ENCODE peak calls at places on chromosomes 11 and 22, in four cellular contexts. W is Panc1, T is GM23338, L is HCT116. Z is an unnamed sample.

GRCh38 chr22:44743804-44744211 is 8.6 kb upstream of the ARHGAP8 start:
- DNase-seq in W (no peak), T (no peak), L (no peak), Z (no peak)

GRCh38 chr11:33529461-33529860 is 171.2 kb downstream of the C11orf91 start:
- DNase-seq in W (no peak), T (no peak), L (no peak), Z (no peak)

GRCh38 chr11:36657610-36658225 is 59.7 kb upstream of the RAG2 start:
- DNase-seq in W (no peak), T (no peak), L (no peak), Z (no peak)

GRCh38 chr11:60116996-60117790 is 28.7 kb downstream of the MS4A2 start:
- DNase-seq in W (no peak), T (no peak), L (no peak), Z (no peak)

GRCh38 chr11:22078063-22078462 is 114.8 kb upstream of the ANO5 start:
- DNase-seq in W (no peak), T (no peak), L (no peak), Z (no peak)

GRCh38 chr11:17221968-17222367 is 14.2 kb upstream of the PIK3C2A start:
- DNase-seq in W (no peak), T (no peak), L (no peak), Z (no peak)

GRCh38 chr11:93740031-93740801 is 1.1 kb downstream of the TAF1D start:
- DNase-seq in W (no peak), T (peak), L (no peak), Z (peak)

GRCh38 chr11:117795726-117796455 is 1.1 kb downstream of the DSCAML1 start:
- DNase-seq in W (no peak), T (peak), L (no peak), Z (no peak)

GRCh38 chr11:34599406-34599901 is 21.4 kb upstream of the EHF start:
- DNase-seq in W (no peak), T (no peak), L (peak), Z (no peak)

GRCh38 chr11:8059571-8060011 is 21.4 kb upstream of the TUB start:
- DNase-seq in W (no peak), T (no peak), L (no peak), Z (no peak)

GRCh38 chr11:117597083-117597482 is 199.9 kb downstream of the DSCAML1 start:
- DNase-seq in W (no peak), T (peak), L (peak), Z (peak)

GRCh38 chr11:119942021-119942420 is 195.9 kb downstream of the TRIM29 start:
- DNase-seq in W (no peak), T (peak), L (no peak), Z (no peak)

GRCh38 chr11:74055938-74056337 is 47.1 kb upstream of the UCP3 start:
- DNase-seq in W (peak), T (no peak), L (peak), Z (no peak)

GRCh38 chr11:74538680-74539079 is 45.2 kb upstream of the LIPT2 start:
- DNase-seq in W (no peak), T (no peak), L (no peak), Z (no peak)

GRCh38 chr11:44014968-44015623 is 32.7 kb upstream of the ACCSL start:
- DNase-seq in W (no peak), T (no peak), L (no peak), Z (no peak)

GRCh38 chr11:14974723-14975587 is 2.8 kb upstream of the CALCA start:
- DNase-seq in W (peak), T (peak), L (peak), Z (peak)

GRCh38 chr11:114377612-114378267 is 22.6 kb downstream of the C11orf71 start:
- DNase-seq in W (no peak), T (peak), L (no peak), Z (no peak)

GRCh38 chr22:38699784-38700183 is 959 bp downstream of the JOSD1 start:
- DNase-seq in W (no peak), T (no peak), L (no peak), Z (no peak)

GRCh38 chr22:30947821-30948454 is 20.6 kb downstream of the MORC2 start:
- DNase-seq in W (no peak), T (peak), L (peak), Z (no peak)

GRCh38 chr11:46659908-46660307 is 40.5 kb downstream of the ARHGAP1 start:
- DNase-seq in W (no peak), T (no peak), L (no peak), Z (peak)

GRCh38 chr22:48346911-48347310 is 1480.8 kb downstream of the BRD1 start:
- DNase-seq in W (no peak), T (no peak), L (no peak), Z (no peak)

GRCh38 chr11:95924414-95924760 is 480 bp upstream of the MTMR2 start:
- DNase-seq in W (no peak), T (peak), L (no peak), Z (no peak)

GRCh38 chr11:128867277-128867676 is at the start of gene KCNJ1:
- DNase-seq in W (no peak), T (no peak), L (no peak), Z (no peak)

GRCh38 chr11:122207505-122207904 is 91.5 kb upstream of the BLID start:
- DNase-seq in W (no peak), T (no peak), L (no peak), Z (no peak)

GRCh38 chr11:36034572-36035331 is 90.9 kb downstream of the LDLRAD3 start:
- DNase-seq in W (no peak), T (no peak), L (no peak), Z (no peak)

GRCh38 chr22:38032681-38033521 is 24.3 kb upstream of the PICK1 start:
- DNase-seq in W (no peak), T (no peak), L (no peak), Z (peak)

GRCh38 chr11:22225190-22225589 is 32.3 kb downstream of the ANO5 start:
- DNase-seq in W (no peak), T (no peak), L (no peak), Z (no peak)

GRCh38 chr22:22752556-22753477 is 108.4 kb downstream of the GGTLC2 start:
- DNase-seq in W (no peak), T (no peak), L (no peak), Z (peak)

GRCh38 chr11:126134461-126135155 is 71.9 kb upstream of the CDON start:
- DNase-seq in W (no peak), T (no peak), L (no peak), Z (no peak)

GRCh38 chr11:73401924-73402833 is 26.0 kb downstream of the RELT start:
- DNase-seq in W (no peak), T (no peak), L (no peak), Z (no peak)

GRCh38 chr11:72848846-72849466 is 34.7 kb downstream of the ATG16L2 start:
- DNase-seq in W (peak), T (peak), L (no peak), Z (peak)

GRCh38 chr22:20646906-20647305 is 127.0 kb upstream of the SERPIND1 start:
- DNase-seq in W (no peak), T (no peak), L (no peak), Z (no peak)

GRCh38 chr22:47135338-47135737 is 372.9 kb downstream of the TBC1D22A start:
- DNase-seq in W (no peak), T (no peak), L (no peak), Z (no peak)

GRCh38 chr22:48782817-48783511 is 1044.7 kb downstream of the BRD1 start:
- DNase-seq in W (no peak), T (no peak), L (peak), Z (no peak)

GRCh38 chr22:32327066-32327465 is 30.6 kb upstream of the RFPL3 start:
- DNase-seq in W (no peak), T (no peak), L (no peak), Z (no peak)

GRCh38 chr11:13859986-13860385 is 102.5 kb upstream of the SPON1 start:
- DNase-seq in W (no peak), T (no peak), L (no peak), Z (no peak)

GRCh38 chr22:32546935-32547334 is 72.3 kb downstream of the FBXO7 start:
- DNase-seq in W (no peak), T (no peak), L (no peak), Z (no peak)

DNA sequence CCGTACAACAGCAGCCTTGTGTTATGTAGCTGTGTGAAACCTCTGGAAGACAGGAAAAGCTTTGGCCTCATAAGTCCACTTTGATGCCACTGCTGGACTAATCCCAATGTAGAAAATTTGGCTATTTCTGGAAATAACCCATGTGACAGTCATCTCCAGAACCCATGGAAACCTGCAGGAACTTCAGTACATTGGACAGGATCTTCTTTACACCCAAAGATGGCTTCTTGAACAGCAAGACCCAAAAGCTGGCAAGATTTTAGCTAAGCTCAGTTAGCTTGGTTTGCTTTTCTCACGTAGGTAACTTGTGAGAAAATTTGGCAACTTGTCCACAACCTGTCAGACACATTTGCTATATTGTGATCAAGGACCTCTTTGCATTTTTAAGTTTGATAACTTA is 74.8 kb upstream of the RCN1 start:
- DNase-seq in W (no peak), T (no peak), L (no peak), Z (no peak)
- TF ChIP-seq REST in W (peak), T (no peak), L (peak), Z (peak)

GRCh38 chr11:76233196-76233921 is 27.1 kb upstream of the WNT11 start:
- DNase-seq in W (no peak), T (no peak), L (no peak), Z (no peak)

GRCh38 chr11:76234704-76235232 is 28.5 kb upstream of the WNT11 start:
- DNase-seq in W (no peak), T (no peak), L (no peak), Z (no peak)

GRCh38 chr11:76235233-76236091 is 29.2 kb upstream of the WNT11 start:
- DNase-seq in W (peak), T (peak), L (peak), Z (peak)

GRCh38 chr11:76232026-76232665 is 25.8 kb upstream of the WNT11 start:
- DNase-seq in W (no peak), T (no peak), L (no peak), Z (no peak)

GRCh38 chr11:76233936-76234703 is 27.8 kb upstream of the WNT11 start:
- DNase-seq in W (no peak), T (peak), L (no peak), Z (peak)
- TF ChIP-seq CTCF in W (no peak), T (no peak), L (no peak), Z (no peak)

GRCh38 chr22:36193577-36193976 is 8.0 kb downstream of the APOL4 start:
- DNase-seq in W (no peak), T (no peak), L (no peak), Z (no peak)

GRCh38 chr22:36192601-36193000 is 9.0 kb downstream of the APOL4 start:
- DNase-seq in W (no peak), T (no peak), L (no peak), Z (no peak)

GRCh38 chr22:36193171-36193570 is 8.4 kb downstream of the APOL4 start:
- DNase-seq in W (no peak), T (no peak), L (no peak), Z (no peak)

GRCh38 chr22:36194385-36194784 is 7.2 kb downstream of the APOL4 start:
- DNase-seq in W (no peak), T (no peak), L (no peak), Z (no peak)

GRCh38 chr22:36191106-36191836 is 10.3 kb downstream of the APOL4 start:
- DNase-seq in W (no peak), T (no peak), L (no peak), Z (no peak)
- TF ChIP-seq POLR2AphosphoS5 in W (no peak), T (no peak), L (no peak), Z (no peak)

GRCh38 chr11:18729426-18729825 is 3.4 kb upstream of the IGSF22 start:
- DNase-seq in W (no peak), T (no peak), L (no peak), Z (no peak)

GRCh38 chr11:18731949-18732821 is 6.2 kb upstream of the IGSF22 start:
- DNase-seq in W (peak), T (peak), L (peak), Z (peak)

GRCh38 chr11:18730020-18730419 is 4.0 kb upstream of the IGSF22 start:
- DNase-seq in W (no peak), T (no peak), L (no peak), Z (no peak)

GRCh38 chr11:18733202-18733601 is 7.2 kb upstream of the IGSF22 start:
- DNase-seq in W (no peak), T (no peak), L (no peak), Z (no peak)

GRCh38 chr11:18731427-18731826 is 5.4 kb upstream of the IGSF22 start:
- DNase-seq in W (no peak), T (no peak), L (no peak), Z (no peak)
- TF ChIP-seq REST in W (no peak), T (no peak), L (no peak), Z (no peak)

GRCh38 chr11:1566381-1567051 is 5.6 kb downstream of the DUSP8 start:
- DNase-seq in W (no peak), T (no peak), L (no peak), Z (no peak)
- TF ChIP-seq CTCF in W (no peak), T (peak), L (no peak), Z (peak)

DNA sequence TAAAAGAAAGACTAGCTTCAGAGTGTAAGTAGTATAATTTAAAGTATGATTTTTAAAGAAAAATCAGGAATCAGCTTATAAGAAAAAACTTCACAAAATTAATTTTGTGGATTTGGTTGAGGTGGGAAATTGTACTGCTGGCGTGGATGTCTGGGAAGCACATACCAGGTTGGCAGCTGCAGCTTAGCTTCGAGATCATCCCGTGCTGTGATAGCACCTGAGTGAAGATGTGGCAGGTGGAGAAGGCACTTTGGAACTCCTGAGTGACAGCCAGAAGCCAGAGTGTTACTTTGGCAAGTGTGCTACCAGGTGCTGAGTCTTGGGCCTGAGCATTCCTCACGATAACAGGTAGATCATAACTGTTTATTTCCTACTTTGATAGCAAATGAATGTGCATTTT is 17.7 kb downstream of the ZC3H12C start:
- DNase-seq in W (no peak), T (no peak), L (no peak), Z (no peak)
- TF ChIP-seq POLR2AphosphoS5 in W (no peak), T (no peak), L (no peak), Z (no peak)

GRCh38 chr11:61747389-61748285 is 4.8 kb upstream of the MYRF start:
- DNase-seq in W (no peak), T (peak), L (peak), Z (peak)
- TF ChIP-seq REST in W (no peak), T (no peak), L (no peak), Z (no peak)

DNA sequence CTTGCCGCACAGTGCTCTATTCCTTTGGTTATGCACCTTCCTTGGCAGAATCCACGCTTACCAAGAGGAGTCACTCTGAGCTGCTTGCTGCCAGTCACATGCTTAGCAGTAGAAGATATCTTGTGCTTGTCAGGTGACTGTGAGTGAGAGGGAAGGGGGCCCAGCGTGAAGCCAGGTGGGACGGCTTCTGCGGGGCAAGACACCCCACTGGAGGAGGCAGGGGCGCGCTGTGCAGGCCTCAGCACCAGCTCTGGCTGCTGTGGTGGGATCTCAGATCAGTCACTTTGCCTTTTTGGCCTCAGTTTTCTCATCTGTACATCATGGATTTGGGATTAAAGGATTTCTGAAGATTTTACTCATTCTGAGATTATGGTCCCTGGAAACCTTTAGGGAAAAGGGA is 63.9 kb upstream of the B3GAT1 start:
- DNase-seq in W (no peak), T (no peak), L (no peak), Z (no peak)
- TF ChIP-seq CTCF in W (no peak), T (no peak), L (no peak), Z (no peak)

GRCh38 chr11:12137005-12137690 is 26.8 kb downstream of the MICAL2 start:
- DNase-seq in W (no peak), T (no peak), L (no peak), Z (no peak)
- TF ChIP-seq POLR2AphosphoS5 in W (no peak), T (no peak), L (no peak), Z (no peak)

GRCh38 chr11:65424200-65425104 is 1.9 kb downstream of the NEAT1 start:
- DNase-seq in W (no peak), T (peak), L (no peak), Z (no peak)

GRCh38 chr11:65423516-65424199 is 1.1 kb downstream of the NEAT1 start:
- DNase-seq in W (no peak), T (no peak), L (no peak), Z (peak)

GRCh38 chr11:65422104-65422632 is 430 bp upstream of the NEAT1 start:
- DNase-seq in W (no peak), T (peak), L (peak), Z (peak)

GRCh38 chr11:65421204-65422103 is 1.1 kb upstream of the NEAT1 start:
- DNase-seq in W (no peak), T (peak), L (peak), Z (peak)

DNA sequence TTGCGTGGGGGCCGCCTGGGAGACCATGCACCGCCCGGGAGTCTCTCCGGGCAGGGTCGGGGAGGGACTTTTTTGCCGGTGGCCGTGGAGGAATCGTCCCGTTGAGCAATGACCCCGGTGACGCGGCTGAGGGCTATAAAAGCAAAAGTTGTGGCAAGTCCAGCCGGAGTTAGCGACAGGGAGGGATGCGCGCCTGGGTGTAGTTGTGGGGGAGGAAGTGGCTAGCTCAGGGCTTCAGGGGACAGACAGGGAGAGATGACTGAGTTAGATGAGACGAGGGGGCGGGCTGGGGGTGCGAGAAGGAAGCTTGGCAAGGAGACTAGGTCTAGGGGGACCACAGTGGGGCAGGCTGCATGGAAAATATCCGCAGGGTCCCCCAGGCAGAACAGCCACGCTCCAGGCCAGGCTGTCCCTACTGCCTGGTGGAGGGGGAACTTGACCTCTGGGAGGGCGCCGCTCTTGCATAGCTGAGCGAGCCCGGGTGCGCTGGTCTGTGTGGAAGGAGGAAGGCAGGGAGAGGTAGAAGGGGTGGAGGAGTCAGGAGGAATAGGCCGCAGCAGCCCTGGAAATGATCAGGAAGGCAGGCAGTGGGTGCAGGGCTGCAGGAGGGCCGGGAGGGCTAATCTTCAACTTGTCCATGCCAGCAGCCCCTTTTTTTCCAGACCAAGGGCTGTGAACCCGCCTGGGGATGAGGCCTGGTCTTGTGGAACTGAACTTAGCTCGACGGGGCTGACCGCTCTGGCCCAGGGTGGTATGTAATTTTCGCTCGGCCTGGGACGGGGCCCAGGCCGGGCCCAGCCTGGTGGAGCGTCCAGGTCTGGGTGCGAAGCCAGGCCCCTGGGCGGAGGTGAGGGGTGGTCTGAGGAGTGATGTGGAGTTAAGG is at the start of gene NEAT1:
- DNase-seq in W (no peak), T (peak), L (peak), Z (peak)
- TF ChIP-seq REST in W (no peak), T (no peak), L (no peak), Z (peak)

Z was measured in HL-60.